ENCODE peak calls at places on chromosomes 2 and 18, in nine cellular contexts. E is choroid plexus epithelial cell, M is AG10803, B is ascending aorta, J is neural progenitor cell, D is AG04450, W is foreskin fibroblast, Y is RWPE2, Q is astrocyte of the cerebellum. V is an unnamed sample.

GRCh38 chr2:36797324-36798070 is 101.0 kb downstream of the VIT start:
- DNase-seq in M (no peak), Q (no peak), J (no peak), W (peak), D (no peak), E (peak), B (no peak), Y (no peak), V (no peak)

GRCh38 chr2:81647715-81648114 is 1343.2 kb upstream of the LRRTM1 start:
- DNase-seq in Q (no peak), J (no peak), W (no peak), B (no peak), E (no peak), M (no peak), D (no peak), Y (no peak), V (no peak)

GRCh38 chr2:209986405-209986804 is 16.0 kb upstream of the RPE start:
- DNase-seq in W (no peak), D (no peak), Y (no peak), Q (no peak), M (no peak), B (no peak), E (no peak), J (no peak), V (no peak)

GRCh38 chr18:49230331-49230730 is 230.1 kb downstream of the DYM start:
- DNase-seq in D (no peak), Y (no peak), Q (no peak), B (no peak), J (no peak), E (peak), M (peak), W (no peak), V (no peak)

GRCh38 chr2:200396726-200397348 is 90.3 kb downstream of the SPATS2L start:
- DNase-seq in J (no peak), E (peak), B (no peak), W (peak), M (peak), Q (no peak), D (no peak), Y (no peak), V (no peak)

GRCh38 chr2:150476809-150477302 is 10.6 kb downstream of the RND3 start:
- DNase-seq in B (no peak), M (no peak), E (peak), D (no peak), Y (no peak), W (peak), J (no peak), Q (no peak), V (no peak)

GRCh38 chr2:220434365-220434764 is 806.9 kb downstream of the SLC4A3 start:
- DNase-seq in J (no peak), W (peak), Q (peak), E (peak), M (no peak), B (no peak), Y (no peak), D (peak), V (no peak)

GRCh38 chr2:82690757-82691411 is 1768.2 kb downstream of the SUCLG1 start:
- DNase-seq in D (no peak), M (no peak), J (no peak), E (peak), Q (no peak), B (no peak), W (no peak), Y (no peak), V (no peak)

GRCh38 chr2:160794926-160795325 is 301.3 kb upstream of the RBMS1 start:
- DNase-seq in M (no peak), Q (no peak), Y (no peak), D (no peak), B (no peak), J (no peak), E (peak), W (no peak), V (no peak)

GRCh38 chr18:63970803-63971191 is 916 bp downstream of the SERPINB8 start:
- DNase-seq in E (no peak), J (peak), B (no peak), D (no peak), M (peak), W (peak), Y (peak), Q (no peak), V (peak)

GRCh38 chr2:42795871-42796301 is 3.5 kb upstream of the HAAO start:
- DNase-seq in J (no peak), B (no peak), Y (no peak), M (peak), D (peak), E (peak), W (peak), Q (no peak), V (no peak)
- TF ChIP-seq CTCF in J (no peak), B (no peak), Y (no peak), M (no peak), D (no peak), E (no peak), W (no peak), Q (no peak), V (no peak)

GRCh38 chr2:128313076-128313836 is 5.4 kb downstream of the HS6ST1 start:
- DNase-seq in E (no peak), B (peak), Q (no peak), Y (peak), D (no peak), J (no peak), W (peak), M (peak), V (peak)
- TF ChIP-seq CTCF in E (peak), B (no peak), Q (peak), Y (peak), D (peak), J (peak), W (peak), M (peak), V (peak)

GRCh38 chr2:218010116-218010837 is 7.5 kb upstream of the TNS1 start:
- DNase-seq in Y (no peak), M (peak), E (no peak), J (peak), B (no peak), W (peak), D (no peak), Q (no peak), V (peak)
- TF ChIP-seq CTCF in Y (peak), M (peak), E (peak), J (peak), B (peak), W (peak), D (peak), Q (peak), V (no peak)

GRCh38 chr18:24923138-24923537 is 428.8 kb downstream of the ZNF521 start:
- DNase-seq in Q (no peak), Y (no peak), W (no peak), D (no peak), J (no peak), M (no peak), B (no peak), E (no peak), V (no peak)
- TF ChIP-seq CTCF in Q (no peak), Y (no peak), W (no peak), D (no peak), J (no peak), M (no peak), B (no peak), E (no peak), V (no peak)

GRCh38 chr2:59936031-59936430 is 617.4 kb downstream of the BCL11A start:
- DNase-seq in B (no peak), E (no peak), Q (no peak), W (no peak), Y (no peak), J (no peak), D (no peak), M (no peak), V (no peak)

GRCh38 chr2:59935005-59935404 is 618.4 kb downstream of the BCL11A start:
- DNase-seq in M (no peak), B (no peak), Q (no peak), D (no peak), J (no peak), W (no peak), Y (no peak), E (no peak), V (no peak)

GRCh38 chr2:59933948-59934347 is 619.5 kb downstream of the BCL11A start:
- DNase-seq in E (no peak), M (no peak), W (no peak), D (no peak), Y (no peak), J (no peak), B (no peak), Q (no peak), V (no peak)

GRCh38 chr2:59930430-59930829 is 623.0 kb downstream of the BCL11A start:
- DNase-seq in D (no peak), Q (no peak), W (no peak), E (no peak), Y (no peak), M (no peak), B (no peak), J (no peak), V (no peak)

DNA sequence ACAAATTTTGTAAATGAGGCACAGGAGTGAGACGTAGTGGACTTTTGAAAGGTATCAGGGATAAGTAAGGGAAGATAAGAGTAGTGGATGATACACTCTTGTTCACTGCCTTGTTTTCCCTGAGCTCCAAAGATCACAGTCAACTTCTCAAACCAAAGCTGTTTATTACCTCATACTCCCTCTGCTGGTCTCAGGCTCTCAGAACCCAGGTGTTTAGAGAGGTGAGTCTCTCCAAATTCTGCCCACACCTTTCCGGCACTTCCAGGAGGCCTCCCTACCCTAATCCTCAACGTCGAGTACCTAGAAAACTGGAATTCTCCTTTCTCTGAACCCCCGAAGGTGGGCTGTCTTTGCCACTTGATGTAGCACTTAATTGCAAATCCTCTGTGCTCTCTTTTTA is 621.1 kb downstream of the BCL11A start:
- DNase-seq in M (no peak), D (no peak), B (no peak), Y (no peak), Q (no peak), J (peak), E (no peak), W (no peak), V (no peak)
- TF ChIP-seq CTCF in M (no peak), D (no peak), B (no peak), Y (peak), Q (no peak), J (peak), E (no peak), W (no peak), V (no peak)

GRCh38 chr2:32212293-32212692 is 46.6 kb downstream of the SLC30A6 start:
- DNase-seq in Q (no peak), B (no peak), D (no peak), W (peak), E (peak), M (no peak), J (no peak), Y (no peak), V (no peak)
- TF ChIP-seq CTCF in Q (no peak), B (no peak), D (no peak), W (no peak), E (no peak), M (no peak), J (no peak), Y (no peak), V (no peak)

DNA sequence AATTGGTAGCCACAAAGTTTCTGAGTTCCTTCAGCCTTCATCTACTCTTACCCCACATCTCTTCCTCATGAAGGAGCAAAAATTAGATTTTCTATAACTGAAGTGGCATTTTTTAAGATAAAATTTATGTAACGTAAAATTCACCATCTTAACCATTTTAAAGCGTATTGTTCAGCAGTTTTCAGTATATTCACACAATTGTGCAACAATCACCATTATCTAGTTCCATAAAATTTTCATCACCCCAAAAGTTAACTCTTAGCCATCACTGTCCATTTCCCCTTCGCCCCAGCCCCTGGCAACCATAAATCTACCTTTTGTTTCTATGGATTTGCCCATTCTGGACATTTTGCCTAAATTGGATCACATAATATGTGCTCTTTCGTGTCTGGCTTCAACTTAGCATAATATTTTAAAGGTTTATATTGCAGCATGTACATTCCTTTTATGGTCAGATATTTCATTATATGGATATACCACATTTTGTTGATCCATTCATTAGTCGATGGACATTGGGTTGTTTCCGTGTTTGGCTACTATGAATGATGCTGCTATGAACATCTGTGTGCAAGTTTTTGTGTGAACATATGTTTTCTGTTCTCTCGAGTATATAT is 44.6 kb downstream of the ATIC start:
- DNase-seq in Y (no peak), Q (no peak), B (no peak), W (no peak), D (no peak), M (no peak), J (no peak), E (peak), V (no peak)
- TF ChIP-seq CTCF in Y (no peak), Q (no peak), B (no peak), W (no peak), D (no peak), M (no peak), J (no peak), E (no peak), V (no peak)

GRCh38 chr2:215839816-215840215 is 173.5 kb downstream of the MREG start:
- DNase-seq in M (no peak), J (no peak), E (no peak), Y (no peak), B (no peak), Q (no peak), W (no peak), D (no peak), V (no peak)
- TF ChIP-seq CTCF in M (no peak), J (no peak), E (no peak), Y (no peak), B (no peak), Q (no peak), W (no peak), D (no peak), V (no peak)

GRCh38 chr18:65968605-65969004 is 217.8 kb downstream of the CDH7 start:
- DNase-seq in D (no peak), E (no peak), W (no peak), M (no peak), B (no peak), J (peak), Y (no peak), Q (no peak), V (peak)
- TF ChIP-seq CTCF in D (no peak), E (peak), W (no peak), M (no peak), B (no peak), J (peak), Y (peak), Q (peak), V (peak)

V was measured in endothelial cell.